ENCODE peak calls at places on chromosomes 16 and 17, in seven cellular contexts. One of them, this sample, is unnamed.

GRCh38 chr17:63425478-63425877 is 20.6 kb downstream of the CYB561 start:
- DNase-seq in AG04449: no peak
- DNase-seq in stimulated activated CD8-positive, alpha-beta memory T cell treated with anti-CD3 and anti-CD28 coated beads, Interleukin-15, amount 100 ng/mL, for 1 hour: peak
- DNase-seq in occipital lobe: peak
- DNase-seq in sciatic nerve: peak
- DNase-seq in tibial artery: peak
- DNase-seq in HT-29: peak
- DNase-seq in this sample: peak

GRCh38 chr17:7548585-7549400 is at the start of gene TNFSF12:
- DNase-seq in AG04449: no peak
- DNase-seq in stimulated activated CD8-positive, alpha-beta memory T cell treated with anti-CD3 and anti-CD28 coated beads, Interleukin-15, amount 100 ng/mL, for 1 hour: no peak
- DNase-seq in occipital lobe: peak
- DNase-seq in sciatic nerve: peak
- DNase-seq in tibial artery: peak
- DNase-seq in HT-29: no peak
- DNase-seq in this sample: peak

GRCh38 chr16:30533748-30534367 is 800 bp downstream of the ZNF747 start:
- DNase-seq in AG04449: no peak
- DNase-seq in stimulated activated CD8-positive, alpha-beta memory T cell treated with anti-CD3 and anti-CD28 coated beads, Interleukin-15, amount 100 ng/mL, for 1 hour: no peak
- DNase-seq in occipital lobe: no peak
- DNase-seq in sciatic nerve: no peak
- DNase-seq in tibial artery: no peak
- DNase-seq in HT-29: no peak
- DNase-seq in this sample: no peak

GRCh38 chr17:67779098-67779672 is 46.1 kb upstream of the BPTF start:
- DNase-seq in AG04449: peak
- DNase-seq in stimulated activated CD8-positive, alpha-beta memory T cell treated with anti-CD3 and anti-CD28 coated beads, Interleukin-15, amount 100 ng/mL, for 1 hour: no peak
- DNase-seq in occipital lobe: no peak
- DNase-seq in sciatic nerve: peak
- DNase-seq in tibial artery: peak
- DNase-seq in HT-29: peak
- DNase-seq in this sample: peak

GRCh38 chr17:34447406-34447805 is 84.4 kb upstream of the CCL1 start:
- DNase-seq in AG04449: no peak
- DNase-seq in stimulated activated CD8-positive, alpha-beta memory T cell treated with anti-CD3 and anti-CD28 coated beads, Interleukin-15, amount 100 ng/mL, for 1 hour: no peak
- DNase-seq in occipital lobe: no peak
- DNase-seq in sciatic nerve: no peak
- DNase-seq in tibial artery: no peak
- DNase-seq in HT-29: no peak
- DNase-seq in this sample: no peak

GRCh38 chr16:16004314-16004749 is 54.9 kb downstream of the ABCC1 start:
- DNase-seq in AG04449: no peak
- DNase-seq in stimulated activated CD8-positive, alpha-beta memory T cell treated with anti-CD3 and anti-CD28 coated beads, Interleukin-15, amount 100 ng/mL, for 1 hour: no peak
- DNase-seq in occipital lobe: no peak
- DNase-seq in sciatic nerve: no peak
- DNase-seq in tibial artery: no peak
- DNase-seq in HT-29: no peak
- DNase-seq in this sample: no peak

GRCh38 chr16:78505544-78506371 is 406.3 kb downstream of the WWOX start:
- DNase-seq in AG04449: no peak
- DNase-seq in stimulated activated CD8-positive, alpha-beta memory T cell treated with anti-CD3 and anti-CD28 coated beads, Interleukin-15, amount 100 ng/mL, for 1 hour: no peak
- DNase-seq in occipital lobe: no peak
- DNase-seq in sciatic nerve: peak
- DNase-seq in tibial artery: peak
- DNase-seq in HT-29: no peak
- DNase-seq in this sample: no peak

GRCh38 chr16:84286568-84287220 is 8.0 kb upstream of the WFDC1 start:
- DNase-seq in AG04449: no peak
- DNase-seq in stimulated activated CD8-positive, alpha-beta memory T cell treated with anti-CD3 and anti-CD28 coated beads, Interleukin-15, amount 100 ng/mL, for 1 hour: no peak
- DNase-seq in occipital lobe: no peak
- DNase-seq in sciatic nerve: no peak
- DNase-seq in tibial artery: peak
- DNase-seq in HT-29: no peak
- DNase-seq in this sample: peak

GRCh38 chr17:41667280-41668008 is 21.2 kb upstream of the EIF1 start:
- DNase-seq in AG04449: no peak
- DNase-seq in stimulated activated CD8-positive, alpha-beta memory T cell treated with anti-CD3 and anti-CD28 coated beads, Interleukin-15, amount 100 ng/mL, for 1 hour: no peak
- DNase-seq in occipital lobe: no peak
- DNase-seq in sciatic nerve: no peak
- DNase-seq in tibial artery: no peak
- DNase-seq in HT-29: no peak
- DNase-seq in this sample: no peak

GRCh38 chr16:19389246-19389645 is 28.4 kb upstream of the TMC5 start:
- DNase-seq in AG04449: no peak
- DNase-seq in stimulated activated CD8-positive, alpha-beta memory T cell treated with anti-CD3 and anti-CD28 coated beads, Interleukin-15, amount 100 ng/mL, for 1 hour: no peak
- DNase-seq in occipital lobe: no peak
- DNase-seq in sciatic nerve: peak
- DNase-seq in tibial artery: no peak
- DNase-seq in HT-29: peak
- DNase-seq in this sample: peak

GRCh38 chr16:6947291-6947690 is 385.4 kb upstream of the RBFOX1 start:
- DNase-seq in AG04449: no peak
- DNase-seq in stimulated activated CD8-positive, alpha-beta memory T cell treated with anti-CD3 and anti-CD28 coated beads, Interleukin-15, amount 100 ng/mL, for 1 hour: no peak
- DNase-seq in occipital lobe: peak
- DNase-seq in sciatic nerve: no peak
- DNase-seq in tibial artery: no peak
- DNase-seq in HT-29: no peak
- DNase-seq in this sample: no peak

GRCh38 chr16:66905633-66906539 is 12.8 kb downstream of the CDH16 start:
- DNase-seq in AG04449: no peak
- DNase-seq in stimulated activated CD8-positive, alpha-beta memory T cell treated with anti-CD3 and anti-CD28 coated beads, Interleukin-15, amount 100 ng/mL, for 1 hour: no peak
- DNase-seq in occipital lobe: no peak
- DNase-seq in sciatic nerve: no peak
- DNase-seq in tibial artery: no peak
- DNase-seq in HT-29: peak
- DNase-seq in this sample: peak

GRCh38 chr17:43634681-43635125 is 27.0 kb downstream of the MEOX1 start:
- DNase-seq in AG04449: no peak
- DNase-seq in stimulated activated CD8-positive, alpha-beta memory T cell treated with anti-CD3 and anti-CD28 coated beads, Interleukin-15, amount 100 ng/mL, for 1 hour: no peak
- DNase-seq in occipital lobe: no peak
- DNase-seq in sciatic nerve: no peak
- DNase-seq in tibial artery: no peak
- DNase-seq in HT-29: no peak
- DNase-seq in this sample: no peak

GRCh38 chr17:69900101-69900500 is 174.9 kb upstream of the KCNJ16 start:
- DNase-seq in AG04449: no peak
- DNase-seq in stimulated activated CD8-positive, alpha-beta memory T cell treated with anti-CD3 and anti-CD28 coated beads, Interleukin-15, amount 100 ng/mL, for 1 hour: no peak
- DNase-seq in occipital lobe: no peak
- DNase-seq in sciatic nerve: no peak
- DNase-seq in tibial artery: no peak
- DNase-seq in HT-29: no peak
- DNase-seq in this sample: no peak

GRCh38 chr16:79658301-79659001 is 57.9 kb upstream of the MAF start:
- DNase-seq in AG04449: no peak
- DNase-seq in stimulated activated CD8-positive, alpha-beta memory T cell treated with anti-CD3 and anti-CD28 coated beads, Interleukin-15, amount 100 ng/mL, for 1 hour: no peak
- DNase-seq in occipital lobe: no peak
- DNase-seq in sciatic nerve: no peak
- DNase-seq in tibial artery: no peak
- DNase-seq in HT-29: peak
- DNase-seq in this sample: peak

GRCh38 chr17:15929941-15930340 is 15.0 kb upstream of the ADORA2B start:
- DNase-seq in AG04449: no peak
- DNase-seq in stimulated activated CD8-positive, alpha-beta memory T cell treated with anti-CD3 and anti-CD28 coated beads, Interleukin-15, amount 100 ng/mL, for 1 hour: no peak
- DNase-seq in occipital lobe: no peak
- DNase-seq in sciatic nerve: no peak
- DNase-seq in tibial artery: no peak
- DNase-seq in HT-29: no peak
- DNase-seq in this sample: no peak

GRCh38 chr17:1147664-1148063 is 32.1 kb downstream of the ABR start:
- DNase-seq in AG04449: no peak
- DNase-seq in stimulated activated CD8-positive, alpha-beta memory T cell treated with anti-CD3 and anti-CD28 coated beads, Interleukin-15, amount 100 ng/mL, for 1 hour: no peak
- DNase-seq in occipital lobe: no peak
- DNase-seq in sciatic nerve: no peak
- DNase-seq in tibial artery: no peak
- DNase-seq in HT-29: peak
- DNase-seq in this sample: peak

GRCh38 chr17:67754001-67754400 is 36.3 kb downstream of the NOL11 start:
- DNase-seq in AG04449: no peak
- DNase-seq in stimulated activated CD8-positive, alpha-beta memory T cell treated with anti-CD3 and anti-CD28 coated beads, Interleukin-15, amount 100 ng/mL, for 1 hour: no peak
- DNase-seq in occipital lobe: no peak
- DNase-seq in sciatic nerve: no peak
- DNase-seq in tibial artery: no peak
- DNase-seq in HT-29: no peak
- DNase-seq in this sample: no peak

GRCh38 chr17:78337244-78338109 is 22.4 kb downstream of the SOCS3 start:
- DNase-seq in AG04449: no peak
- DNase-seq in stimulated activated CD8-positive, alpha-beta memory T cell treated with anti-CD3 and anti-CD28 coated beads, Interleukin-15, amount 100 ng/mL, for 1 hour: no peak
- DNase-seq in occipital lobe: no peak
- DNase-seq in sciatic nerve: no peak
- DNase-seq in tibial artery: no peak
- DNase-seq in HT-29: no peak
- DNase-seq in this sample: no peak

GRCh38 chr17:7383742-7384488 is 3.0 kb downstream of the TNK1 start:
- DNase-seq in AG04449: no peak
- DNase-seq in stimulated activated CD8-positive, alpha-beta memory T cell treated with anti-CD3 and anti-CD28 coated beads, Interleukin-15, amount 100 ng/mL, for 1 hour: peak
- DNase-seq in occipital lobe: peak
- DNase-seq in sciatic nerve: no peak
- DNase-seq in tibial artery: no peak
- DNase-seq in HT-29: no peak
- DNase-seq in this sample: no peak

GRCh38 chr16:772959-773358 is 12.4 kb downstream of the MSLN start:
- DNase-seq in AG04449: no peak
- DNase-seq in stimulated activated CD8-positive, alpha-beta memory T cell treated with anti-CD3 and anti-CD28 coated beads, Interleukin-15, amount 100 ng/mL, for 1 hour: no peak
- DNase-seq in occipital lobe: no peak
- DNase-seq in sciatic nerve: no peak
- DNase-seq in tibial artery: no peak
- DNase-seq in HT-29: no peak
- DNase-seq in this sample: no peak

GRCh38 chr17:40859536-40859935 is 7.5 kb downstream of the KRT12 start:
- DNase-seq in AG04449: no peak
- DNase-seq in stimulated activated CD8-positive, alpha-beta memory T cell treated with anti-CD3 and anti-CD28 coated beads, Interleukin-15, amount 100 ng/mL, for 1 hour: no peak
- DNase-seq in occipital lobe: no peak
- DNase-seq in sciatic nerve: no peak
- DNase-seq in tibial artery: no peak
- DNase-seq in HT-29: peak
- DNase-seq in this sample: no peak

GRCh38 chr17:8991514-8992285 is 26.2 kb upstream of the PIK3R5 start:
- DNase-seq in AG04449: no peak
- DNase-seq in stimulated activated CD8-positive, alpha-beta memory T cell treated with anti-CD3 and anti-CD28 coated beads, Interleukin-15, amount 100 ng/mL, for 1 hour: peak
- DNase-seq in occipital lobe: no peak
- DNase-seq in sciatic nerve: peak
- DNase-seq in tibial artery: peak
- DNase-seq in HT-29: peak
- DNase-seq in this sample: peak

GRCh38 chr17:73261952-73262675 is 434 bp upstream of the CPSF4L start:
- DNase-seq in AG04449: no peak
- DNase-seq in stimulated activated CD8-positive, alpha-beta memory T cell treated with anti-CD3 and anti-CD28 coated beads, Interleukin-15, amount 100 ng/mL, for 1 hour: no peak
- DNase-seq in occipital lobe: peak
- DNase-seq in sciatic nerve: no peak
- DNase-seq in tibial artery: no peak
- DNase-seq in HT-29: peak
- DNase-seq in this sample: peak

GRCh38 chr17:77365584-77366186 is 224.9 kb downstream of the SEC14L1 start:
- DNase-seq in AG04449: peak
- DNase-seq in stimulated activated CD8-positive, alpha-beta memory T cell treated with anti-CD3 and anti-CD28 coated beads, Interleukin-15, amount 100 ng/mL, for 1 hour: no peak
- DNase-seq in occipital lobe: peak
- DNase-seq in sciatic nerve: peak
- DNase-seq in tibial artery: peak
- DNase-seq in HT-29: peak
- DNase-seq in this sample: peak

GRCh38 chr17:81436294-81436849 is 41.1 kb downstream of the BAHCC1 start:
- DNase-seq in AG04449: no peak
- DNase-seq in stimulated activated CD8-positive, alpha-beta memory T cell treated with anti-CD3 and anti-CD28 coated beads, Interleukin-15, amount 100 ng/mL, for 1 hour: no peak
- DNase-seq in occipital lobe: no peak
- DNase-seq in sciatic nerve: no peak
- DNase-seq in tibial artery: no peak
- DNase-seq in HT-29: no peak
- DNase-seq in this sample: no peak

GRCh38 chr17:73196500-73196899 is 3.6 kb downstream of the COG1 start:
- DNase-seq in AG04449: no peak
- DNase-seq in stimulated activated CD8-positive, alpha-beta memory T cell treated with anti-CD3 and anti-CD28 coated beads, Interleukin-15, amount 100 ng/mL, for 1 hour: no peak
- DNase-seq in occipital lobe: no peak
- DNase-seq in sciatic nerve: peak
- DNase-seq in tibial artery: no peak
- DNase-seq in HT-29: peak
- DNase-seq in this sample: no peak

GRCh38 chr16:11564046-11564926 is 22.4 kb downstream of the LITAF start:
- DNase-seq in AG04449: no peak
- DNase-seq in stimulated activated CD8-positive, alpha-beta memory T cell treated with anti-CD3 and anti-CD28 coated beads, Interleukin-15, amount 100 ng/mL, for 1 hour: no peak
- DNase-seq in occipital lobe: no peak
- DNase-seq in sciatic nerve: no peak
- DNase-seq in tibial artery: no peak
- DNase-seq in HT-29: no peak
- DNase-seq in this sample: no peak

GRCh38 chr17:56976941-56977570 is 875 bp upstream of the SCPEP1 start:
- DNase-seq in AG04449: no peak
- DNase-seq in stimulated activated CD8-positive, alpha-beta memory T cell treated with anti-CD3 and anti-CD28 coated beads, Interleukin-15, amount 100 ng/mL, for 1 hour: no peak
- DNase-seq in occipital lobe: no peak
- DNase-seq in sciatic nerve: no peak
- DNase-seq in tibial artery: no peak
- DNase-seq in HT-29: no peak
- DNase-seq in this sample: no peak

GRCh38 chr16:50165473-50165872 is 12.4 kb downstream of the TENT4B start:
- DNase-seq in AG04449: no peak
- DNase-seq in stimulated activated CD8-positive, alpha-beta memory T cell treated with anti-CD3 and anti-CD28 coated beads, Interleukin-15, amount 100 ng/mL, for 1 hour: no peak
- DNase-seq in occipital lobe: no peak
- DNase-seq in sciatic nerve: no peak
- DNase-seq in tibial artery: no peak
- DNase-seq in HT-29: no peak
- DNase-seq in this sample: no peak

GRCh38 chr17:28563475-28563874 is 7.8 kb downstream of the PIGS start:
- DNase-seq in AG04449: peak
- DNase-seq in stimulated activated CD8-positive, alpha-beta memory T cell treated with anti-CD3 and anti-CD28 coated beads, Interleukin-15, amount 100 ng/mL, for 1 hour: no peak
- DNase-seq in occipital lobe: no peak
- DNase-seq in sciatic nerve: no peak
- DNase-seq in tibial artery: no peak
- DNase-seq in HT-29: peak
- DNase-seq in this sample: peak

This sample was measured in Calu3.